ENCODE peak calls at places on chromosomes 6 and 20, in nine cellular contexts. I, C, Z, K, Y, X, A, W and Q are unnamed samples.

GRCh38 chr20:49750611-49751396 is 37.1 kb upstream of the B4GALT5 start:
- DNase-seq in Z (no peak), K (no peak), C (no peak), W (no peak), Y (no peak), I (no peak), X (no peak), A (no peak), Q (no peak)

GRCh38 chr6:98633886-98634285 is 200.5 kb upstream of the POU3F2 start:
- DNase-seq in C (no peak), A (no peak), Y (no peak), X (no peak), I (no peak), Z (no peak), K (no peak), W (peak; percentile 58), Q (no peak)

GRCh38 chr6:36075656-36076055 is 48.0 kb downstream of the MAPK14 start:
- DNase-seq in K (no peak), Z (no peak), X (no peak), A (peak; percentile 8), C (no peak), I (no peak), Y (no peak), W (no peak), Q (no peak)

GRCh38 chr6:116764961-116765841 is at the start of gene FAM162B:
- DNase-seq in A (no peak), Z (peak; percentile 23), X (peak; percentile 38), I (no peak), Y (no peak), W (peak; percentile 53), C (peak; percentile 74), K (peak; percentile 45), Q (no peak)

GRCh38 chr6:53492860-53493634 is 51.9 kb downstream of the GCLC start:
- DNase-seq in A (peak; percentile 46), I (no peak), X (no peak), C (no peak), Z (no peak), W (peak; percentile 73), Y (peak; percentile 25), K (peak; percentile 89), Q (peak; percentile 21)

GRCh38 chr6:80197474-80197873 is 91.0 kb downstream of the BCKDHB start:
- DNase-seq in Y (no peak), A (no peak), X (no peak), C (peak; percentile 26), W (no peak), Z (no peak), I (no peak), K (peak; percentile 36), Q (peak; percentile 86)

GRCh38 chr20:56274156-56274555 is 25.6 kb downstream of the MC3R start:
- DNase-seq in X (no peak), W (no peak), Y (no peak), Z (no peak), C (no peak), I (no peak), A (no peak), K (no peak), Q (no peak)

GRCh38 chr20:40286991-40287531 is 402.0 kb downstream of the MAFB start:
- DNase-seq in W (no peak), A (no peak), Z (no peak), I (peak; percentile 88), C (peak; percentile 80), X (peak; percentile 48), Y (peak; percentile 80), K (peak; percentile 9), Q (no peak)

GRCh38 chr6:170178561-170179477 is 112.1 kb downstream of the DLL1 start:
- DNase-seq in I (no peak), X (no peak), Y (peak; percentile 65), C (no peak), A (no peak), Z (no peak), K (peak; percentile 64), W (peak; percentile 67), Q (no peak)

GRCh38 chr20:3318226-3318884 is 79.4 kb upstream of the SLC4A11 start:
- DNase-seq in W (no peak), Z (no peak), K (no peak), C (no peak), X (no peak), A (no peak), I (no peak), Y (no peak), Q (no peak)

GRCh38 chr20:38260378-38261053 is at the start of gene KIAA1755:
- DNase-seq in Z (peak; percentile 47), Y (no peak), A (no peak), K (peak; percentile 54), C (peak; percentile 36), W (no peak), I (peak; percentile 67), X (no peak), Q (no peak)

GRCh38 chr6:112501705-112502104 is 154.6 kb downstream of the RFPL4B start:
- DNase-seq in W (peak; percentile 77), Y (no peak), I (no peak), X (no peak), K (peak; percentile 37), Z (peak; percentile 19), C (peak; percentile 20), A (no peak), Q (no peak)

GRCh38 chr6:75268121-75268987 is 16.2 kb downstream of the TMEM30A start:
- DNase-seq in K (no peak), C (no peak), Y (no peak), W (no peak), X (no peak), Z (no peak), I (no peak), A (no peak), Q (peak; percentile 58)

GRCh38 chr20:20192366-20192765 is 140.0 kb downstream of the CFAP61 start:
- DNase-seq in Z (no peak), A (no peak), C (no peak), W (no peak), K (no peak), Y (no peak), I (no peak), X (no peak), Q (no peak)

GRCh38 chr20:35616465-35617396 is 1.1 kb downstream of the SPAG4 start:
- DNase-seq in Z (peak; percentile 92), Y (peak; percentile 98), K (peak; percentile 90), C (peak; percentile 89), I (peak; percentile 99), W (peak; percentile 100), A (no peak), X (peak; percentile 87), Q (peak; percentile 96)

GRCh38 chr6:88538130-88538706 is 372.1 kb upstream of the CNR1 start:
- DNase-seq in K (peak; percentile 15), X (no peak), Z (no peak), C (no peak), Y (no peak), A (no peak), W (peak; percentile 21), I (no peak), Q (no peak)

DNA sequence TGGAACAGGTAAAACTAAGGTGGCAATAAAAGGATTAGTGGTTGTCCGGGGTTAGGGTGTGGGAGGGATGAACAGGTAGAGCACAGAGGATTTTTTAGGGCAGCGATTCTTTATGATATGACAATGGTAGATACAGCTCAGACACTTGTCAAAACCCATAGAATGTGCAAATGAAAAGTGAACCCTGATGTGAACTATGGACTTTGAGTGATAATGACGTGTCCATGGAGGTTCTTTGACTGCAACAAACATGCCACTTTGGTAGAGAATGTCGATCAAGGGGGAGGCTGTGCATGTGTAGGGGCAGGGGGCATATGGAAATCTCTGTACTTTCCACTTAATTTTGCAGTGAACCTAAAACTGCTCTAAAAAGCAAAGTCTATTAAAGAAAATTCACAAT is 100.7 kb downstream of the LAMP5 start:
- DNase-seq in C (no peak), I (no peak), W (no peak), Z (no peak), Y (no peak), A (no peak), X (no peak), K (no peak), Q (no peak)
- H3K27me3 ChIP-seq in C (peaks cover 30% of the 10 kb centered on the region), I (no peaks in the 10 kb centered on the region), W (no peaks in the 10 kb centered on the region), Z (no peaks in the 10 kb centered on the region), Y (no peaks in the 10 kb centered on the region), A (no peaks in the 10 kb centered on the region), X (no peaks in the 10 kb centered on the region), K (peaks cover 25% of the 10 kb centered on the region), Q (no peaks in the 10 kb centered on the region)

GRCh38 chr20:46137816-46138215 is 19.7 kb downstream of the CD40 start:
- DNase-seq in X (no peak), I (no peak), A (no peak), Z (no peak), K (no peak), Y (no peak), C (no peak), W (no peak), Q (no peak)
- H3K27me3 ChIP-seq in X (no peaks in the 10 kb centered on the region), I (peaks cover 2% of the 10 kb centered on the region), A (no peaks in the 10 kb centered on the region), Z (no peaks in the 10 kb centered on the region), K (peaks cover 78% of the 10 kb centered on the region), Y (peaks cover 40% of the 10 kb centered on the region), C (peaks cover 72% of the 10 kb centered on the region), W (peaks cover 15% of the 10 kb centered on the region), Q (peaks cover 54% of the 10 kb centered on the region)

GRCh38 chr6:28208180-28208659 is 16.9 kb upstream of the ZSCAN9 start:
- DNase-seq in A (no peak), X (no peak), I (no peak), Y (no peak), K (peak; percentile 17), Z (no peak), W (peak; percentile 54), C (no peak), Q (no peak)
- H3K27me3 ChIP-seq in A (peaks cover 63% of the 10 kb centered on the region), X (peaks cover 72% of the 10 kb centered on the region), I (no peaks in the 10 kb centered on the region), Y (peaks cover 23% of the 10 kb centered on the region), K (peaks cover 42% of the 10 kb centered on the region), Z (peaks cover 5% of the 10 kb centered on the region), W (no peaks in the 10 kb centered on the region), C (peaks cover 100% of the 10 kb centered on the region), Q (peaks cover 19% of the 10 kb centered on the region)

GRCh38 chr20:59073582-59073981 is 31.0 kb upstream of the PRELID3B start:
- DNase-seq in K (no peak), Z (no peak), W (no peak), X (no peak), C (no peak), A (no peak), I (no peak), Y (no peak), Q (no peak)

GRCh38 chr20:59074456-59074855 is 31.9 kb upstream of the PRELID3B start:
- DNase-seq in K (peak; percentile 5), I (no peak), Y (no peak), A (no peak), X (no peak), C (no peak), Z (no peak), W (no peak), Q (no peak)

GRCh38 chr20:59075934-59076508 is 33.4 kb upstream of the PRELID3B start:
- DNase-seq in Y (no peak), Z (no peak), K (no peak), C (no peak), X (no peak), W (no peak), A (no peak), I (no peak), Q (no peak)

GRCh38 chr20:59068534-59068933 is 25.9 kb upstream of the PRELID3B start:
- DNase-seq in I (no peak), Z (no peak), X (no peak), K (no peak), A (no peak), C (no peak), W (no peak), Y (no peak), Q (no peak)

DNA sequence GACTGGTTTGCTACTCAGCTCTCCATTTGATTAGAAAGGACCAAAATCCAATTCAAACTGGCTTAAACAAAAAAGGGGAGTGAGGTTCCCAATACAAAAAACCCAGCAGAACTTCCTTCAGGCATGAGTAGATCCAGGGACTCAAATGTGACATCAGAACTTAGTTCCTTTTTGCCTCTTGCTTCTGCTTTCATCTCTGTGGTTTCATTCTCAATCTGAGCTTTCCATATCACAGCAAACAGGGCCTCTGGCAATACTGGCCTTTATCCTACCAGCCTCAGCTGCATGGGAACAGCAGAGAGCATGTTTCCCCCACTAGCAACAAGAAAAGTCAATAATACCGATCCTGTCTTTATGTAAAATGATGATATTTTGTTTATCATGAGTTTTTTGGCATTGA is 28.6 kb upstream of the PRELID3B start:
- DNase-seq in X (no peak), C (no peak), I (no peak), Y (no peak), K (no peak), W (no peak), A (no peak), Z (no peak), Q (no peak)
- H3K27me3 ChIP-seq in X (no peaks in the 10 kb centered on the region), C (peaks cover 27% of the 10 kb centered on the region), I (no peaks in the 10 kb centered on the region), Y (peaks cover 6% of the 10 kb centered on the region), K (peaks cover 45% of the 10 kb centered on the region), W (peaks cover 80% of the 10 kb centered on the region), A (no peaks in the 10 kb centered on the region), Z (no peaks in the 10 kb centered on the region), Q (no peaks in the 10 kb centered on the region)